ENCODE peak calls at places on chromosomes 16 and 17, in six cellular contexts. R is HCT116, E is testis, G is K562, O is Peyer's patch, A is right lobe of liver. J is an unnamed sample.

GRCh38 chr17:31394544-31394943 is 3.1 kb downstream of the RAB11FIP4 start:
- DNase-seq in G (peak), R (no peak), A (peak), E (peak), O (peak), J (peak)

GRCh38 chr17:7307686-7308624 is 527 bp downstream of the EIF5A start:
- DNase-seq in O (peak), A (peak), R (no peak), G (peak), E (peak), J (peak)

GRCh38 chr17:67055811-67056745 is 11.7 kb downstream of the CACNG1 start:
- DNase-seq in A (no peak), R (no peak), O (peak), G (no peak), E (no peak), J (no peak)

GRCh38 chr17:35345926-35346771 is 27.3 kb downstream of the SLFN11 start:
- DNase-seq in G (no peak), A (peak), R (no peak), O (peak), E (peak), J (peak)

GRCh38 chr17:63126607-63127006 is 160.6 kb downstream of the TANC2 start:
- DNase-seq in A (no peak), E (no peak), G (no peak), O (no peak), R (no peak), J (no peak)

GRCh38 chr16:27514806-27515205 is 34.9 kb downstream of the GTF3C1 start:
- DNase-seq in R (no peak), O (no peak), A (no peak), G (no peak), E (no peak), J (peak)

GRCh38 chr17:32928527-32929287 is 754 bp downstream of the TMEM98 start:
- DNase-seq in A (no peak), E (no peak), G (no peak), O (no peak), R (no peak), J (no peak)

GRCh38 chr17:67531291-67531690 is 154.2 kb downstream of the PITPNC1 start:
- DNase-seq in O (peak), E (peak), G (no peak), A (no peak), R (no peak), J (peak)

GRCh38 chr17:2700031-2700490 is 11.5 kb downstream of the CLUH start:
- DNase-seq in A (peak), E (no peak), O (peak), G (no peak), R (no peak), J (peak)

GRCh38 chr17:67098022-67098421 is 53.7 kb downstream of the CACNG1 start:
- DNase-seq in E (no peak), A (no peak), R (no peak), O (no peak), G (no peak), J (no peak)

GRCh38 chr16:3661922-3662321 is 7.4 kb downstream of the DNASE1 start:
- DNase-seq in R (no peak), A (no peak), E (no peak), G (no peak), O (no peak), J (no peak)

GRCh38 chr17:64004903-64005733 is 7.0 kb downstream of the PRR29 start:
- DNase-seq in E (peak), A (no peak), G (peak), R (no peak), O (peak), J (no peak)

GRCh38 chr16:10065014-10065413 is 117.2 kb downstream of the GRIN2A start:
- DNase-seq in A (no peak), O (no peak), R (no peak), G (no peak), E (no peak), J (no peak)

GRCh38 chr17:73247728-73248127 is 14.0 kb downstream of the CPSF4L start:
- DNase-seq in O (peak), R (no peak), E (no peak), A (no peak), G (no peak), J (no peak)

GRCh38 chr16:74868501-74868900 is 93.9 kb upstream of the FA2H start:
- DNase-seq in E (no peak), A (no peak), O (no peak), R (no peak), G (no peak), J (no peak)

GRCh38 chr16:85203462-85203813 is 91.2 kb upstream of the CIBAR2 start:
- DNase-seq in A (no peak), G (no peak), R (no peak), E (no peak), O (no peak), J (no peak)

GRCh38 chr17:68509151-68510057 is 2.8 kb upstream of the PRKAR1A start:
- DNase-seq in E (peak), O (peak), R (no peak), A (peak), G (no peak), J (peak)

GRCh38 chr16:81318711-81319110 is 3.9 kb downstream of the GAN start:
- DNase-seq in G (no peak), A (no peak), O (no peak), R (no peak), E (no peak), J (no peak)

GRCh38 chr17:7014995-7015586 is 2.7 kb downstream of the RNASEK start:
- DNase-seq in A (no peak), O (peak), G (no peak), R (no peak), E (no peak), J (no peak)

GRCh38 chr17:17057057-17057551 is 14.8 kb downstream of the MPRIP start:
- DNase-seq in A (no peak), E (no peak), R (no peak), O (peak), G (no peak), J (no peak)

GRCh38 chr16:89244754-89245153 is 27.3 kb downstream of the ZNF778 start:
- DNase-seq in O (no peak), A (no peak), R (no peak), E (no peak), G (no peak), J (peak)

GRCh38 chr16:49524578-49525315 is 151.1 kb downstream of the C16orf78 start:
- DNase-seq in A (no peak), O (no peak), R (no peak), G (no peak), E (no peak), J (no peak)

GRCh38 chr17:69854381-69854780 is 220.6 kb upstream of the KCNJ16 start:
- DNase-seq in A (no peak), O (no peak), G (no peak), R (no peak), E (no peak), J (no peak)

GRCh38 chr17:2302740-2303277 is 776 bp downstream of the SMG6 start:
- DNase-seq in A (no peak), E (no peak), R (no peak), O (no peak), G (no peak), J (no peak)

GRCh38 chr16:5584100-5584499 is 486.5 kb upstream of the EEF2KMT start:
- DNase-seq in A (no peak), R (no peak), E (no peak), O (no peak), G (no peak), J (no peak)

GRCh38 chr17:26818736-26819135 is 475.2 kb upstream of the WSB1 start:
- DNase-seq in G (no peak), R (peak), E (no peak), O (no peak), A (no peak), J (no peak)

GRCh38 chr17:59330314-59330942 is 1.0 kb upstream of the YPEL2 start:
- DNase-seq in R (no peak), E (peak), O (peak), G (no peak), A (peak), J (peak)

GRCh38 chr17:46009681-46010596 is 10.9 kb downstream of the STH start:
- DNase-seq in G (no peak), O (no peak), E (no peak), A (no peak), R (no peak), J (no peak)

GRCh38 chr17:4199818-4200402 is 56.9 kb downstream of the CYB5D2 start:
- DNase-seq in E (no peak), G (peak), O (peak), R (peak), A (no peak), J (peak)

GRCh38 chr16:73116576-73116975 is 68.6 kb upstream of the ZFHX3 start:
- DNase-seq in A (no peak), O (no peak), G (no peak), E (no peak), R (no peak), J (no peak)
- TF ChIP-seq POLR2A in A (no peak), O (no peak), G (no peak), E (no peak), R (no peak), J (no peak)

GRCh38 chr17:43667506-43668438 is 6.0 kb upstream of the MEOX1 start:
- DNase-seq in R (no peak), E (no peak), G (no peak), A (no peak), O (no peak), J (no peak)

GRCh38 chr17:43671075-43671692 is 9.5 kb upstream of the MEOX1 start:
- DNase-seq in A (no peak), O (no peak), R (no peak), G (no peak), E (no peak), J (peak)

GRCh38 chr17:43671755-43672502 is 10.2 kb upstream of the MEOX1 start:
- DNase-seq in E (no peak), A (no peak), O (no peak), G (no peak), R (no peak), J (no peak)

GRCh38 chr17:43669971-43670644 is 8.4 kb upstream of the MEOX1 start:
- DNase-seq in O (peak), G (no peak), A (no peak), E (no peak), R (no peak), J (peak)

DNA sequence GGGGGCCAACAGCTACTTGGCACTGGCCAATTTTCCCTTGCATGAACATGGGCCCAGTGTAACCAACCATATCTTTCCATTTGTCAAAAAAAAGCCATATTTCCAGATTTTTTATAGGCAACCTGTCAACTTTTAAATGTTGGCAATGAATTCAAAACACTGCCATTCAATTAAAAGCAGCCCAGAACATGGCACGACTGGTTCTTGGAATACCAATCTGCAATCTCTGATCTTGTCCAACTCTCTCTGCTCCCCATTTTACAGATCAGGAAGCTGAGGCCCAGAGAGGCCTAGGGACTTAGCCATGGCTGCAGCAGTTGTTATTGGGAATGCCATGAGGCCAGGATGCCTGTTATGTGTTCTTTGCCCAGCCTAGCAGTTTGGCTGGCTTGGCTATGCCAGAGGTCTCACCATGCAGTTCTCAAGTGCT is 8.9 kb upstream of the MEOX1 start:
- DNase-seq in A (no peak), R (no peak), G (no peak), E (no peak), O (no peak), J (no peak)
- H3K4me3 ChIP-seq in A (no peak), R (no peak), G (no peak), E (no peak), O (no peak), J (no peak)

GRCh38 chr17:44952946-44953475 is 5.4 kb upstream of the KIF18B start:
- DNase-seq in A (no peak), E (no peak), R (no peak), G (no peak), O (no peak), J (no peak)

GRCh38 chr17:44942456-44942855 is 5.1 kb downstream of the KIF18B start:
- DNase-seq in A (no peak), G (no peak), O (no peak), E (no peak), R (no peak), J (no peak)

GRCh38 chr17:44948315-44948795 is 782 bp upstream of the KIF18B start:
- DNase-seq in E (no peak), G (no peak), R (no peak), O (no peak), A (no peak), J (no peak)

GRCh38 chr17:44941712-44942331 is 5.8 kb downstream of the KIF18B start:
- DNase-seq in E (no peak), O (no peak), R (no peak), A (no peak), G (no peak), J (no peak)

DNA sequence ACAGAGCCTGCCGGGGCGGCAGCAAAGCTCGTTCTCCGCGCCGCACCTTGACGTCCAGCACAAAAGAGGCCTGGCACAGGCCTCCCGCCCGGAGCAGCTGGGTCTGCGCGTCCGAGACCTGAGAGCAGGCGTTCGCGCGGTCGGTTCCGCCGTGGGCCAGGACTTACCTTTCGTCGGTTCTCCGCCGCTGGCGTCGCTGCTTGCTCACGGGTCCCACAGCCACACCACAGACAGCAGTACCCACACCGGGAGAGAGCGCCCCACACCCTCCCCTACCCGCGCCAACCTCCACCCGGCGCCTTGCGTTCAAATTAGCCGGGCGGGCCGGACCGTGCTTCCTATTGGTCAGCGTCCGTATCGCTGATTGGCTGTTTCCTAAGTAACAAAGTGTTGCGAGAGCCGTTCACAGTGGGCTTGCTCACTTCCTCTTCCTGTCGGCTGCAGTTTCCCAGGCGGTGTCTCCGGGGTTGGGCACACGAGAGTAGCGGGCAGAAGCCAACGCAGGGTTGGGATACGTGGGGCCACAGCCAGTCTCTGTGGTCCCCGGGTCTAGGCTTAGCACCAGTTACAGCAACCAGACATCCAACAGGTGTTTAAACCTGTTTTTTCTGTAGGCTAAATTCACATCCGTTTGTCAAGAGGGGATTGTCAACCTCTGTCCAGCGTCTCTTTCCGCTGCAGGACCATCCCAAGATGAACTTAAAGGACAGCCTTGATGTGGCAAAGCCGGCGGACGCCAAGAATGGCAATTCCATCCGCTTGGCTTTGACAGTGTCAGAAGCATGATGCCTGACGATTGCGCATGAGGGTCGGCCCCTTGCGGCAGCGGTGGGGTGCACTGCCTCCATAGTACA is at the start of gene KIF18B:
- DNase-seq in O (peak), E (peak), R (peak), G (peak), A (peak), J (peak)
- TF ChIP-seq POLR2A in O (peak), E (no peak), R (peak), G (peak), A (peak), J (peak)

DNA sequence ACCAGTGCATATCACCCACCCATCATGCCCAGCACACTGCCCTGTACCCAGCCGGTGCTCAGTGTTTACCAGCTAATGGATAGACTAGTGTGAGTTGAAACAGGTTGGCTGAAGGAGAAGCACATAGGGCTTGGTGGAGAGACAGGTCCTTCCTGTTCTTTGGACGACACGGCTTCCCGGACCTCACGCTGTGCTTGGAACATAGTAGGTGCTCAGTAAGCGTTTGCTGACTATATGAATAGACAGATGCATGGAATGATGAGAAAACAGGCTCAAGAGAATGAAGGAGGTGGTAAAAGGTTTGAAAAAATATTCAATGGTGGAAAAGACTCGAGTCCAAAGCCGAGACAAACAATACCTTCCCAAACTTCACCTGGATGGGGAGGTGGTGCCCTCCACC is 6.8 kb upstream of the FADS6 start:
- DNase-seq in O (no peak), A (no peak), E (no peak), G (no peak), R (no peak), J (no peak)
- H3K4me3 ChIP-seq in O (no peak), A (no peak), E (no peak), G (no peak), R (no peak), J (no peak)

GRCh38 chr16:56625140-56625942 is at the start of gene MT1E:
- DNase-seq in R (peak), G (no peak), E (peak), O (peak), A (peak), J (peak)
- TF ChIP-seq POLR2A in R (peak), G (no peak), E (no peak), O (peak), A (peak), J (peak)

GRCh38 chr16:66936462-66936861 is 1.1 kb downstream of the CES2 start:
- DNase-seq in R (no peak), E (no peak), A (no peak), G (no peak), O (peak), J (no peak)
- H3K4me3 ChIP-seq in R (no peak), E (no peak), A (peak), G (peak), O (peak), J (no peak)

DNA sequence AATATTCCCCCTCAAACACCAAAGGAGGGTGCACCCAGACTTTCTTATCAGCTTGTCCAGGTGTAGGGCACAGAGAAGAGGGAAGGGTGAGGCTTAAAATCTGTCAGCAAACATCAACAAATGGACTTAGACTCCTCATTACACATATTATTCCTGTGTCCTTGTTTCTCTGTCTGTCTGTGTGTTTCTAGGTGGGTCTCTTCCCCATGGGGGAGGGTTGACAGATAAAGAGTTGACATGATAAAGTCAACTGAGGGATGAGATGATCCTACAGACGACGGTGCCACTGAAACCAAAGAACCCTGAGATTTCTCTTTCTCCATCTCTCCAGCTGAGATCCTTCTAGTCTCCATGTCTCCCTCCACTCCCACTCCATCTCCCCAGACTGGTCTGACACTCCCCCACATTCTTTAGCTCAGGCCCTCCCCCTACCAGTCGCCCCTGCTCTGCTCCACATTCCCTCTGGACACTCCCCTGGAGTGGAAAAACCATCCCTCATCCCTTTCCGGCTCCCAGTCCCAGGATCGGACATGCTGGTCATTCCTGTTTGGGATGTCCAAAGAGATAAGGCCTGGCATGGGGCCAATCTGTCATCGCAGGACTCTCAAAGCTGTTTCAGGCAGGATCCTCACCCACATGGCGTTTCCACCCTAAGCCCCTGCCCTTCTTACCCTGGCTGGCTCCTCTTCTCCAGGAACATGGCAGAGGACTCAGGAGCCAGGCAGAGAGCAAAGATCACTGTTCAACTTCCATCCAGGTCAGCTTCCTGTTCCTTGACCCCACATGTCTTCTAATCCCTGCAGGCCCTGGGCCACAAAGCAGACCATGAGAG is 2.9 kb upstream of the ITGA3 start:
- DNase-seq in E (peak), A (no peak), G (peak), R (no peak), O (no peak), J (peak)
- TF ChIP-seq POLR2A in E (no peak), A (no peak), G (no peak), R (no peak), O (no peak), J (no peak)